ENCODE peak calls at places on chromosomes 7 and 10, in seven cellular contexts. D is heart left ventricle, Z is Peyer's patch, P is stomach, T is sigmoid colon, J is prostate gland, O is testis. H is an unnamed sample.

GRCh38 chr10:97020452-97021400 is 165.0 kb downstream of the SLIT1 start:
- DNase-seq in D (peak), Z (no peak), P (peak), T (peak), J (no peak), O (peak), H (no peak)

GRCh38 chr10:103535595-103535994 is 42.1 kb downstream of the NEURL1 start:
- DNase-seq in D (no peak), Z (peak), P (peak), T (no peak), J (no peak), O (no peak), H (no peak)

GRCh38 chr10:48247680-48248079 is 26.8 kb downstream of the FRMPD2 start:
- DNase-seq in D (no peak), Z (no peak), P (no peak), T (peak), J (no peak), O (no peak), H (no peak)

GRCh38 chr10:112585960-112586359 is 138.9 kb downstream of the VTI1A start:
- DNase-seq in D (no peak), Z (no peak), P (no peak), T (no peak), J (no peak), O (no peak), H (no peak)

GRCh38 chr10:14322531-14322930 is 8.2 kb downstream of the FRMD4A start:
- DNase-seq in D (no peak), Z (no peak), P (no peak), T (no peak), J (no peak), O (no peak), H (no peak)

GRCh38 chr10:58044072-58044471 is 223.6 kb downstream of the IPMK start:
- DNase-seq in D (no peak), Z (no peak), P (no peak), T (no peak), J (no peak), O (no peak), H (no peak)

GRCh38 chr10:60239228-60239627 is 150.4 kb downstream of the ANK3 start:
- DNase-seq in D (no peak), Z (no peak), P (no peak), T (no peak), J (no peak), O (no peak), H (no peak)

GRCh38 chr7:42242381-42242780 is 5.4 kb upstream of the GLI3 start:
- DNase-seq in D (no peak), Z (no peak), P (no peak), T (no peak), J (no peak), O (no peak), H (no peak)

GRCh38 chr7:55898287-55898686 is 11.0 kb downstream of the ZNF713 start:
- DNase-seq in D (no peak), Z (no peak), P (no peak), T (no peak), J (no peak), O (no peak), H (no peak)

GRCh38 chr7:153382591-153383225 is 623.2 kb downstream of the ACTR3B start:
- DNase-seq in D (no peak), Z (no peak), P (no peak), T (peak), J (no peak), O (no peak), H (no peak)

GRCh38 chr10:132865851-132866600 is 76.3 kb downstream of the CFAP46 start:
- DNase-seq in D (no peak), Z (peak), P (peak), T (peak), J (no peak), O (no peak), H (peak)

GRCh38 chr7:64999165-65000004 is 7.1 kb downstream of the ERV3-1 start:
- DNase-seq in D (no peak), Z (no peak), P (peak), T (no peak), J (no peak), O (peak), H (no peak)

GRCh38 chr10:68562666-68563522 is 2.8 kb downstream of the TET1 start:
- DNase-seq in D (no peak), Z (no peak), P (no peak), T (no peak), J (no peak), O (no peak), H (peak)

GRCh38 chr7:80858141-80858903 is 60.5 kb downstream of the SEMA3C start:
- DNase-seq in D (no peak), Z (no peak), P (no peak), T (no peak), J (no peak), O (no peak), H (no peak)

GRCh38 chr7:81433196-81433595 is 336.7 kb downstream of the HGF start:
- DNase-seq in D (no peak), Z (no peak), P (no peak), T (no peak), J (no peak), O (no peak), H (no peak)

GRCh38 chr7:139745330-139746143 is 32.3 kb downstream of the HIPK2 start:
- DNase-seq in D (peak), Z (no peak), P (no peak), T (no peak), J (no peak), O (peak), H (no peak)

GRCh38 chr10:78634389-78634815 is 434.4 kb upstream of the ZMIZ1 start:
- DNase-seq in D (no peak), Z (no peak), P (no peak), T (no peak), J (no peak), O (no peak), H (peak)

GRCh38 chr7:94421711-94422110 is 27.0 kb downstream of the COL1A2 start:
- DNase-seq in D (no peak), Z (no peak), P (no peak), T (no peak), J (no peak), O (no peak), H (no peak)

GRCh38 chr10:33180390-33180789 is 154.1 kb downstream of the NRP1 start:
- DNase-seq in D (no peak), Z (no peak), P (no peak), T (no peak), J (no peak), O (no peak), H (no peak)

GRCh38 chr7:110442386-110442837 is 648.5 kb upstream of the LRRN3 start:
- DNase-seq in D (peak), Z (no peak), P (peak), T (no peak), J (peak), O (peak), H (peak)

GRCh38 chr10:94042001-94042813 is 48.5 kb downstream of the PLCE1 start:
- DNase-seq in D (no peak), Z (no peak), P (no peak), T (no peak), J (no peak), O (no peak), H (no peak)

GRCh38 chr7:48822138-48822537 is 102.2 kb upstream of the CDC14C start:
- DNase-seq in D (no peak), Z (no peak), P (no peak), T (no peak), J (no peak), O (no peak), H (no peak)

GRCh38 chr7:120742370-120742769 is 115.6 kb downstream of the TSPAN12 start:
- DNase-seq in D (no peak), Z (no peak), P (no peak), T (no peak), J (no peak), O (no peak), H (no peak)

GRCh38 chr7:51029586-51030230 is 247.0 kb upstream of the GRB10 start:
- DNase-seq in D (no peak), Z (no peak), P (no peak), T (no peak), J (no peak), O (no peak), H (no peak)

GRCh38 chr7:1016577-1017531 is 27.5 kb upstream of the GPR146 start:
- DNase-seq in D (no peak), Z (no peak), P (no peak), T (no peak), J (no peak), O (no peak), H (no peak)

GRCh38 chr7:152501506-152501905 is 65.7 kb upstream of the KMT2C start:
- DNase-seq in D (no peak), Z (no peak), P (no peak), T (no peak), J (no peak), O (no peak), H (no peak)

GRCh38 chr10:112658900-112659328 is 211.9 kb downstream of the VTI1A start:
- DNase-seq in D (no peak), Z (no peak), P (no peak), T (no peak), J (no peak), O (no peak), H (no peak)

GRCh38 chr10:78550716-78551115 is 517.1 kb downstream of the RPS24 start:
- DNase-seq in D (no peak), Z (no peak), P (no peak), T (no peak), J (no peak), O (no peak), H (no peak)

GRCh38 chr7:31047747-31048146 is 4.4 kb upstream of the ADCYAP1R1 start:
- DNase-seq in D (no peak), Z (no peak), P (no peak), T (no peak), J (no peak), O (no peak), H (no peak)

GRCh38 chr7:70646551-70647248 is 485.2 kb upstream of the GALNT17 start:
- DNase-seq in D (no peak), Z (no peak), P (no peak), T (no peak), J (no peak), O (no peak), H (no peak)

GRCh38 chr10:28734940-28735759 is 57.8 kb downstream of the BAMBI start:
- DNase-seq in D (peak), Z (no peak), P (no peak), T (no peak), J (no peak), O (no peak), H (peak)

GRCh38 chr7:80614911-80615310 is 23.5 kb upstream of the CD36 start:
- DNase-seq in D (no peak), Z (no peak), P (no peak), T (no peak), J (no peak), O (no peak), H (no peak)

GRCh38 chr10:97320480-97321031 is 1.5 kb downstream of the FRAT1 start:
- DNase-seq in D (peak), Z (peak), P (peak), T (no peak), J (no peak), O (peak), H (peak)

GRCh38 chr7:100127866-100128601 is 1.3 kb downstream of the MBLAC1 start:
- DNase-seq in D (no peak), Z (peak), P (no peak), T (no peak), J (no peak), O (peak), H (no peak)

GRCh38 chr7:100132697-100133137 is 6.0 kb downstream of the MBLAC1 start:
- DNase-seq in D (peak), Z (peak), P (peak), T (no peak), J (peak), O (peak), H (peak)

GRCh38 chr7:100128602-100128963 is 1.8 kb downstream of the MBLAC1 start:
- DNase-seq in D (no peak), Z (no peak), P (no peak), T (no peak), J (no peak), O (no peak), H (no peak)

GRCh38 chr7:100132126-100132525 is 5.4 kb downstream of the MBLAC1 start:
- DNase-seq in D (no peak), Z (no peak), P (no peak), T (no peak), J (no peak), O (no peak), H (no peak)

DNA sequence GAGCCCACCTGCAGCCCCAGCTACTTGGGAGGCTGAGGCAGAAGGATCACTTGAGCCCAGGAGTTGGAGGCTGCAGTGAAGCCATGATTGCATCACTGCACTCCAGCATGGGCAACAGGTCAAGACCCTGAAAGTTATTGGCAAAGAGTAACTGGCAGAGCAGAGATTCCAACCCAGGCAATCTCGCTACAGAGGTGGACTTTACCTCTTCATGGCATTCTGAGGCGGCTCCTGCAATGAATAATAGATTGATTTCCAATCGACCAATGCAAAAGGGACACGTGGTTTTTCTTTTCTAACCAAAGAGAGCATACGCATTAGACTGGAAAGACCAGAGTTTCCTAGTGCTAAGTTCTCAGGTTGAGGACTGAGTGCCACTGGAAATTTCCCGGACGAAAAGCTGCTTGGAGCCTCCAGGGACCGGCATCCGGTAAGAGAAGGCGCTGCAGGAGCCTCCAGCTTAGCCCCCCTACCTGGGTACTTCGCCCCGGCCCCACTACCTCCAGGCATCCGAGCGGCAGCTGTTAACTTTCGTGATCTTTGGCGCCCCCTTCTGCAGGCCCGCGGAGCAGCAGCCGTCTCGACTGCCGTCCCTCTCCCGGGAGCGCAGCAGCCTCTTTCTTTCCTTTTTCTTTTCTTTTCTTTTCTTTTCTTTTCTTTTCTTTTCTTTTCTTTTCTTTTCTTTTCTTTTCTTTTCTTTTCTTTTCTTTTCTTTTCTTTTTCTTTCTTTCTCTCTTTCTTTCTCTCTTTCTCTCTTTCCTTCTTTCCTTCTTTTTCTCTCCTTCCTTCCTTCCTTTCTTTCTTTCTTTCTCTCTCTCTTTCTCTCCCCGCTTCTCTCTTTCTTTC is 4.1 kb downstream of the MBLAC1 start:
- DNase-seq in D (peak), Z (peak), P (peak), T (peak), J (peak), O (peak), H (peak)
- H3K4me3 ChIP-seq in D (no peak), Z (peak), P (no peak), T (no peak), J (peak), O (no peak), H (no peak)

GRCh38 chr10:102432162-102432950 is at the start of gene CUEDC2:
- DNase-seq in D (peak), Z (peak), P (peak), T (peak), J (peak), O (peak), H (peak)
- TF ChIP-seq POLR2A in D (peak), Z (no peak), P (no peak), T (no peak), J (no peak), O (no peak), H (no peak)

GRCh38 chr10:30818854-30819253 is 189.3 kb upstream of the LYZL2 start:
- DNase-seq in D (no peak), Z (no peak), P (no peak), T (peak), J (no peak), O (no peak), H (peak)
- H3K4me3 ChIP-seq in D (peak), Z (no peak), P (no peak), T (peak), J (no peak), O (no peak), H (peak)

DNA sequence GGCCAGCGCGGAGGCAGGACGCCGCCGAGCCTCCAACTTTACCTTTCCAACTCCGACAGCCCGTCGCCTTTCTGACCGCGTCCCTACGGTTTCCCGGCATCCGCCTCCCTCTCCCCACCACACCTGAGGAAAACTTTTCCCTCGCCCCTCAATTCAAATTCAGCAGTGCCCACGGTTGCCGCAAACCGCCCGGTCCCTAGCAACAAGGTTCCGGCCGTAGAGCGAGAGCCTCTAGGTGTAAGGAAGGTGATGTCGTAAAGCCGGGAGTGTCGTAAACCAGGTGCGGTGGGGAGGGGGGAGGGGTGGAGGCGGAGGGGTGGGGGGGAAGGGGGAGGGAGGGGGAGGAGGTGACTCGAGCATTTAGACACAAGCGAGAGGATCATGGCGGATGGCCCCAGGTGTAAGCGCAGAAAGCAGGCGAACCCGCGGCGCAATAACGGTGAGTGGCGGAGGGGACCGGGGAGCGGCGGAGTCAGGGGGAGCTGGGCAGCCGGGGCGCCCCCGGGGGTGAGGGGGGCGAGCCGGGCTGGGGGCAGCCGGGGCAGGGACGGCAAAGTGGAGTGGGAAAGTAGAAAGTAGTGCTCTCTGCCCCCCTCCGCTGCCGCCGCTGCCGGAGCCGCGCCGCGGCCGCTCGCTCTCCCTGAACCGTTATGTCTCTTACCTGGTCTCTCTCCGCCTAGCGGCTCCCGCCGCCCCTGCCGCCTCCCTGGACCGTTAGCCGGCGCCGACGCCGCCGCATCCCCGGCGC is at the start of gene ZEB1:
- DNase-seq in D (peak), Z (peak), P (peak), T (peak), J (peak), O (peak), H (peak)
- TF ChIP-seq POLR2A in D (no peak), Z (no peak), P (no peak), T (peak), J (no peak), O (no peak), H (peak)